ENCODE peak calls at places on chromosome 3, in five cellular contexts. S is putamen, Z is EH, A is nephron progenitor cell, F is activated gamma-delta T cell treated with Interleukin-2 at 50 U/mL for 16 hours. O is an unnamed sample.

GRCh38 chr3:61530355-61530754 is 31.0 kb upstream of the PTPRG start:
- DNase-seq in S (peak; percentile 39), Z (peak; percentile 16), A (no peak), F (no peak), O (no peak)

GRCh38 chr3:133440652-133441051 is 40.8 kb downstream of the BFSP2 start:
- DNase-seq in S (no peak), Z (peak; percentile 18), A (no peak), F (no peak), O (no peak)

GRCh38 chr3:138914870-138915502 is 32.0 kb downstream of the FOXL2 start:
- DNase-seq in S (no peak), Z (peak; percentile 76), A (no peak), F (no peak), O (no peak)

GRCh38 chr3:166324401-166324800 is 487.2 kb upstream of the BCHE start:
- DNase-seq in S (no peak), Z (no peak), A (no peak), F (no peak), O (no peak)

GRCh38 chr3:112089956-112090898 is 4.0 kb downstream of the C3orf52 start:
- DNase-seq in S (no peak), Z (peak; percentile 61), A (peak; percentile 16), F (no peak), O (no peak)

GRCh38 chr3:160616721-160617120 is 51.4 kb upstream of the KPNA4 start:
- DNase-seq in S (no peak), Z (peak; percentile 46), A (no peak), F (no peak), O (no peak)

GRCh38 chr3:34009480-34009844 is 211.0 kb downstream of the PDCD6IP start:
- DNase-seq in S (no peak), Z (peak; percentile 20), A (no peak), F (no peak), O (no peak)

GRCh38 chr3:66413151-66413751 is 87.6 kb downstream of the LRIG1 start:
- DNase-seq in S (no peak), Z (peak; percentile 92), A (no peak), F (no peak), O (no peak)

GRCh38 chr3:134477938-134478337 is 7.8 kb downstream of the ANAPC13 start:
- DNase-seq in S (no peak), Z (peak; percentile 87), A (no peak), F (no peak), O (no peak)

GRCh38 chr3:104396974-104397669 is 969.6 kb upstream of the ALCAM start:
- DNase-seq in S (no peak), Z (peak; percentile 16), A (no peak), F (no peak), O (no peak)

GRCh38 chr3:72086051-72086711 is 301.2 kb upstream of the PROK2 start:
- DNase-seq in S (no peak), Z (no peak), A (no peak), F (no peak), O (no peak)

GRCh38 chr3:141469712-141470111 is 17.1 kb upstream of the RASA2 start:
- DNase-seq in S (no peak), Z (peak; percentile 67), A (no peak), F (no peak), O (no peak)

GRCh38 chr3:33077976-33078375 is 19.0 kb downstream of the GLB1 start:
- DNase-seq in S (no peak), Z (no peak), A (no peak), F (no peak), O (no peak)

GRCh38 chr3:134066539-134067310 is 37.0 kb upstream of the SLCO2A1 start:
- DNase-seq in S (no peak), Z (no peak), A (no peak), F (no peak), O (no peak)

GRCh38 chr3:46667061-46667621 is 26.3 kb downstream of the ALS2CL start:
- DNase-seq in S (no peak), Z (no peak), A (no peak), F (no peak), O (peak; percentile 23)

GRCh38 chr3:180528843-180529242 is 73.1 kb upstream of the TTC14 start:
- DNase-seq in S (no peak), Z (no peak), A (no peak), F (no peak), O (no peak)

GRCh38 chr3:45218578-45219390 is 7.3 kb downstream of the TMEM158 start:
- DNase-seq in S (no peak), Z (peak; percentile 85), A (no peak), F (no peak), O (no peak)

GRCh38 chr3:137709011-137709601 is 55.0 kb upstream of the SOX14 start:
- DNase-seq in S (no peak), Z (no peak), A (peak; percentile 16), F (no peak), O (no peak)

GRCh38 chr3:36394176-36394575 is 13.9 kb downstream of the STAC start:
- DNase-seq in S (no peak), Z (peak; percentile 58), A (no peak), F (no peak), O (no peak)